ENCODE peak calls at places on chromosomes 11 and 22, in five cellular contexts. K, J, I, Q and D are unnamed samples.

GRCh38 chr11:4886186-4886585 is 4.5 kb downstream of the OR51T1 start:
- DNase-seq in K (no peak), J (no peak), I (no peak), Q (no peak), D (no peak)

GRCh38 chr22:20567371-20567847 is 60.0 kb downstream of the MED15 start:
- DNase-seq in K (no peak), J (no peak), I (no peak), Q (no peak), D (no peak)

GRCh38 chr11:18171377-18172000 is 1.1 kb upstream of the MRGPRX4 start:
- DNase-seq in K (no peak), J (no peak), I (no peak), Q (peak), D (no peak)

GRCh38 chr22:37240941-37241320 is 3.1 kb downstream of the RAC2 start:
- DNase-seq in K (no peak), J (peak), I (no peak), Q (no peak), D (no peak)

GRCh38 chr11:110147965-110148709 is 54.9 kb downstream of the ZC3H12C start:
- DNase-seq in K (no peak), J (no peak), I (no peak), Q (peak), D (no peak)

GRCh38 chr22:31084811-31085492 is 3.8 kb downstream of the SMTN start:
- DNase-seq in K (peak), J (peak), I (peak), Q (no peak), D (peak)

GRCh38 chr22:42797021-42797420 is 60.1 kb downstream of the ARFGAP3 start:
- DNase-seq in K (no peak), J (no peak), I (no peak), Q (no peak), D (no peak)

GRCh38 chr11:2804189-2804588 is 81.4 kb downstream of the CDKN1C start:
- DNase-seq in K (peak), J (no peak), I (no peak), Q (no peak), D (no peak)

GRCh38 chr11:96049426-96049825 is 125.5 kb upstream of the MTMR2 start:
- DNase-seq in K (no peak), J (no peak), I (no peak), Q (no peak), D (no peak)